ENCODE peak calls at places on chromosomes 12 and 14, in nine cellular contexts. J is astrocyte of the spinal cord; A is left kidney; O is Calu3; X is foreskin fibroblast; P is BE2C; F is fibroblast of gingiva; Y is endodermal cell; G is activated CD4-positive, alpha-beta T cell treated with anti-CD3 and anti-CD28 coated beads for 4 hours. C is an unnamed sample.

GRCh38 chr14:101077511-101078074 is 174.1 kb upstream of the RTL1 start:
- DNase-seq in J (no peak), A (peak), O (no peak), X (peak), P (peak), F (no peak), Y (peak), G (no peak), C (peak)

GRCh38 chr14:101590616-101591015 is 29.3 kb downstream of the DIO3 start:
- DNase-seq in J (no peak), A (no peak), O (no peak), X (no peak), P (no peak), F (no peak), Y (no peak), G (no peak), C (no peak)

GRCh38 chr14:65179918-65180724 is 77.8 kb upstream of the MAX start:
- DNase-seq in J (peak), A (no peak), O (peak), X (peak), P (no peak), F (peak), Y (no peak), G (peak), C (peak)

GRCh38 chr14:103932791-103933490 is 4.7 kb downstream of the TDRD9 start:
- DNase-seq in J (no peak), A (no peak), O (no peak), X (no peak), P (no peak), F (no peak), Y (no peak), G (no peak), C (no peak)

GRCh38 chr12:79764641-79765040 is 73.9 kb upstream of the PAWR start:
- DNase-seq in J (no peak), A (no peak), O (no peak), X (no peak), P (no peak), F (no peak), Y (no peak), G (no peak), C (no peak)

GRCh38 chr14:31070431-31070830 is 44.3 kb upstream of the STRN3 start:
- DNase-seq in J (peak), A (no peak), O (no peak), X (peak), P (no peak), F (peak), Y (no peak), G (no peak), C (no peak)

GRCh38 chr12:11672833-11673232 is 23.4 kb downstream of the ETV6 start:
- DNase-seq in J (no peak), A (peak), O (no peak), X (no peak), P (no peak), F (no peak), Y (no peak), G (no peak), C (no peak)

GRCh38 chr14:28757790-28758189 is 8.8 kb upstream of the FOXG1 start:
- DNase-seq in J (no peak), A (no peak), O (no peak), X (no peak), P (no peak), F (no peak), Y (no peak), G (no peak), C (no peak)

GRCh38 chr14:65131176-65131765 is 29.0 kb upstream of the MAX start:
- DNase-seq in J (peak), A (no peak), O (peak), X (peak), P (no peak), F (no peak), Y (no peak), G (no peak), C (no peak)

GRCh38 chr12:110367209-110367864 is 36.2 kb downstream of the ANAPC7 start:
- DNase-seq in J (peak), A (peak), O (no peak), X (no peak), P (no peak), F (no peak), Y (no peak), G (no peak), C (peak)

GRCh38 chr12:10393291-10393690 is 3.5 kb upstream of the KLRK1 start:
- DNase-seq in J (no peak), A (no peak), O (no peak), X (no peak), P (no peak), F (no peak), Y (no peak), G (no peak), C (no peak)

GRCh38 chr12:98419101-98419794 is 96.1 kb upstream of the TMPO start:
- DNase-seq in J (no peak), A (no peak), O (no peak), X (no peak), P (no peak), F (no peak), Y (no peak), G (no peak), C (no peak)

GRCh38 chr12:153080-153746 is 60.7 kb downstream of the SLC6A12 start:
- DNase-seq in J (peak), A (peak), O (peak), X (peak), P (peak), F (no peak), Y (peak), G (peak), C (no peak)

GRCh38 chr14:75566321-75566720 is 12.1 kb upstream of the FLVCR2 start:
- DNase-seq in J (no peak), A (no peak), O (no peak), X (no peak), P (no peak), F (no peak), Y (no peak), G (peak), C (no peak)

GRCh38 chr14:76844223-76844622 is 18.0 kb downstream of the LRRC74A start:
- DNase-seq in J (peak), A (peak), O (peak), X (peak), P (peak), F (no peak), Y (peak), G (peak), C (peak)

GRCh38 chr12:104482748-104483147 is 26.0 kb downstream of the CHST11 start:
- DNase-seq in J (no peak), A (no peak), O (no peak), X (peak), P (no peak), F (no peak), Y (no peak), G (no peak), C (no peak)

GRCh38 chr14:69726761-69727511 is 40.0 kb upstream of the SRSF5 start:
- DNase-seq in J (peak), A (peak), O (peak), X (peak), P (peak), F (peak), Y (peak), G (peak), C (peak)

GRCh38 chr14:23321572-23322547 is 603 bp downstream of the PABPN1 start:
- DNase-seq in J (peak), A (peak), O (peak), X (peak), P (peak), F (peak), Y (peak), G (peak), C (peak)

GRCh38 chr12:6550294-6551062 is 5.4 kb downstream of the IFFO1 start:
- DNase-seq in J (no peak), A (no peak), O (no peak), X (no peak), P (no peak), F (no peak), Y (no peak), G (no peak), C (peak)

GRCh38 chr12:124673881-124674617 is 106.6 kb upstream of the NCOR2 start:
- DNase-seq in J (no peak), A (peak), O (no peak), X (no peak), P (peak), F (no peak), Y (no peak), G (no peak), C (peak)

GRCh38 chr14:26851793-26852192 is 254.0 kb upstream of the NOVA1 start:
- DNase-seq in J (no peak), A (no peak), O (no peak), X (no peak), P (no peak), F (no peak), Y (no peak), G (no peak), C (no peak)

GRCh38 chr14:85273099-85273677 is 256.8 kb upstream of the FLRT2 start:
- DNase-seq in J (no peak), A (no peak), O (no peak), X (peak), P (no peak), F (no peak), Y (no peak), G (no peak), C (no peak)

GRCh38 chr12:124457287-124458219 is 109.9 kb downstream of the NCOR2 start:
- DNase-seq in J (peak), A (peak), O (no peak), X (peak), P (no peak), F (peak), Y (no peak), G (peak), C (peak)

GRCh38 chr14:98293527-98293926 is 978.5 kb downstream of the BCL11B start:
- DNase-seq in J (peak), A (no peak), O (no peak), X (no peak), P (no peak), F (no peak), Y (no peak), G (no peak), C (no peak)

GRCh38 chr14:77022219-77022852 is 6.2 kb downstream of the IRF2BPL start:
- DNase-seq in J (no peak), A (peak), O (no peak), X (no peak), P (no peak), F (no peak), Y (no peak), G (no peak), C (no peak)

GRCh38 chr14:71497645-71498086 is 434.6 kb upstream of the RGS6 start:
- DNase-seq in J (peak), A (no peak), O (no peak), X (peak), P (no peak), F (peak), Y (no peak), G (no peak), C (no peak)

GRCh38 chr12:104385510-104385909 is 71.2 kb upstream of the CHST11 start:
- DNase-seq in J (no peak), A (no peak), O (no peak), X (no peak), P (no peak), F (no peak), Y (no peak), G (no peak), C (no peak)

GRCh38 chr14:54489731-54490447 is 1.1 kb upstream of the GMFB start:
- DNase-seq in J (no peak), A (no peak), O (no peak), X (peak), P (no peak), F (peak), Y (peak), G (no peak), C (no peak)

GRCh38 chr12:1204581-1205121 is 213.6 kb downstream of the ERC1 start:
- DNase-seq in J (peak), A (peak), O (no peak), X (no peak), P (no peak), F (peak), Y (no peak), G (no peak), C (no peak)

GRCh38 chr12:130017571-130018449 is 114.0 kb upstream of the TMEM132D start:
- DNase-seq in J (no peak), A (peak), O (no peak), X (no peak), P (no peak), F (no peak), Y (peak), G (no peak), C (no peak)

GRCh38 chr14:97634786-97635185 is 837.6 kb downstream of the VRK1 start:
- DNase-seq in J (no peak), A (peak), O (no peak), X (no peak), P (no peak), F (no peak), Y (no peak), G (peak), C (no peak)

GRCh38 chr14:103003850-103004249 is 53.5 kb downstream of the CDC42BPB start:
- DNase-seq in J (no peak), A (no peak), O (no peak), X (no peak), P (no peak), F (no peak), Y (no peak), G (no peak), C (no peak)

GRCh38 chr14:38255673-38256357 is at the start of gene CLEC14A:
- DNase-seq in J (peak), A (peak), O (no peak), X (peak), P (no peak), F (no peak), Y (peak), G (no peak), C (peak)

GRCh38 chr14:61454545-61454944 is 133.2 kb downstream of the PRKCH start:
- DNase-seq in J (no peak), A (no peak), O (no peak), X (no peak), P (no peak), F (no peak), Y (no peak), G (no peak), C (no peak)